ENCODE peak calls at places on chromosomes 12 and 14, in ten cellular contexts. One of them, this sample, is unnamed.

GRCh38 chr12:21169878-21170472 is 39.0 kb downstream of the SLCO1B1 start:
- DNase-seq in suprapubic skin: no peak
- DNase-seq in NCI-H1930: no peak
- DNase-seq in hepatic stellate cell: peak
- DNase-seq in pulmonary artery endothelial cell: peak
- DNase-seq in fibroblast of mammary gland: peak
- DNase-seq in T-cell: no peak
- DNase-seq in dermis microvascular lymphatic vessel endothelial cell: peak
- DNase-seq in iris pigment epithelial cell: peak
- DNase-seq in activated T-helper 1 cell treated with anti-CD3 and anti-CD28 coated beads, Interleukin-12 subunit alpha, Interleukin-12 subunit beta, Interleukin-2, Interleukin-4 antibody, amounts not matched to agents 30 ng/mL and 10 ng/mL and 1 ng/mL, durations not matched to agents 14 hours and 24 hours and 36 hours: no peak
- DNase-seq in this sample: no peak

GRCh38 chr12:95980437-95980836 is 15.7 kb downstream of the HAL start:
- DNase-seq in activated T-helper 1 cell treated with anti-CD3 and anti-CD28 coated beads, Interleukin-12 subunit alpha, Interleukin-12 subunit beta, Interleukin-2, Interleukin-4 antibody, amounts not matched to agents 30 ng/mL and 10 ng/mL and 1 ng/mL, durations not matched to agents 14 hours and 24 hours and 36 hours: no peak
- DNase-seq in dermis microvascular lymphatic vessel endothelial cell: no peak
- DNase-seq in hepatic stellate cell: no peak
- DNase-seq in iris pigment epithelial cell: no peak
- DNase-seq in T-cell: no peak
- DNase-seq in pulmonary artery endothelial cell: no peak
- DNase-seq in suprapubic skin: no peak
- DNase-seq in fibroblast of mammary gland: no peak
- DNase-seq in NCI-H1930: no peak
- DNase-seq in this sample: no peak

GRCh38 chr12:49637401-49637800 is 14.0 kb downstream of the PRPF40B start:
- DNase-seq in NCI-H1930: no peak
- DNase-seq in T-cell: no peak
- DNase-seq in dermis microvascular lymphatic vessel endothelial cell: no peak
- DNase-seq in activated T-helper 1 cell treated with anti-CD3 and anti-CD28 coated beads, Interleukin-12 subunit alpha, Interleukin-12 subunit beta, Interleukin-2, Interleukin-4 antibody, amounts not matched to agents 30 ng/mL and 10 ng/mL and 1 ng/mL, durations not matched to agents 14 hours and 24 hours and 36 hours: no peak
- DNase-seq in pulmonary artery endothelial cell: no peak
- DNase-seq in iris pigment epithelial cell: no peak
- DNase-seq in suprapubic skin: peak
- DNase-seq in fibroblast of mammary gland: no peak
- DNase-seq in hepatic stellate cell: no peak
- DNase-seq in this sample: no peak

GRCh38 chr12:94171595-94171930 is 23.2 kb downstream of the PLXNC1 start:
- DNase-seq in dermis microvascular lymphatic vessel endothelial cell: no peak
- DNase-seq in suprapubic skin: no peak
- DNase-seq in pulmonary artery endothelial cell: no peak
- DNase-seq in T-cell: no peak
- DNase-seq in iris pigment epithelial cell: peak
- DNase-seq in hepatic stellate cell: no peak
- DNase-seq in activated T-helper 1 cell treated with anti-CD3 and anti-CD28 coated beads, Interleukin-12 subunit alpha, Interleukin-12 subunit beta, Interleukin-2, Interleukin-4 antibody, amounts not matched to agents 30 ng/mL and 10 ng/mL and 1 ng/mL, durations not matched to agents 14 hours and 24 hours and 36 hours: no peak
- DNase-seq in fibroblast of mammary gland: peak
- DNase-seq in NCI-H1930: no peak
- DNase-seq in this sample: no peak

GRCh38 chr12:68538722-68539614 is 71.7 kb upstream of the RAP1B start:
- DNase-seq in fibroblast of mammary gland: peak
- DNase-seq in iris pigment epithelial cell: peak
- DNase-seq in hepatic stellate cell: peak
- DNase-seq in NCI-H1930: no peak
- DNase-seq in activated T-helper 1 cell treated with anti-CD3 and anti-CD28 coated beads, Interleukin-12 subunit alpha, Interleukin-12 subunit beta, Interleukin-2, Interleukin-4 antibody, amounts not matched to agents 30 ng/mL and 10 ng/mL and 1 ng/mL, durations not matched to agents 14 hours and 24 hours and 36 hours: peak
- DNase-seq in T-cell: peak
- DNase-seq in suprapubic skin: peak
- DNase-seq in dermis microvascular lymphatic vessel endothelial cell: peak
- DNase-seq in pulmonary artery endothelial cell: no peak
- DNase-seq in this sample: no peak

GRCh38 chr12:94266390-94266789 is 118.0 kb downstream of the PLXNC1 start:
- DNase-seq in iris pigment epithelial cell: no peak
- DNase-seq in NCI-H1930: no peak
- DNase-seq in fibroblast of mammary gland: no peak
- DNase-seq in activated T-helper 1 cell treated with anti-CD3 and anti-CD28 coated beads, Interleukin-12 subunit alpha, Interleukin-12 subunit beta, Interleukin-2, Interleukin-4 antibody, amounts not matched to agents 30 ng/mL and 10 ng/mL and 1 ng/mL, durations not matched to agents 14 hours and 24 hours and 36 hours: no peak
- DNase-seq in dermis microvascular lymphatic vessel endothelial cell: no peak
- DNase-seq in hepatic stellate cell: no peak
- DNase-seq in pulmonary artery endothelial cell: no peak
- DNase-seq in T-cell: no peak
- DNase-seq in suprapubic skin: no peak
- DNase-seq in this sample: peak

GRCh38 chr12:75260316-75260715 is 50.7 kb upstream of the KCNC2 start:
- DNase-seq in iris pigment epithelial cell: peak
- DNase-seq in hepatic stellate cell: no peak
- DNase-seq in dermis microvascular lymphatic vessel endothelial cell: no peak
- DNase-seq in suprapubic skin: no peak
- DNase-seq in T-cell: no peak
- DNase-seq in fibroblast of mammary gland: no peak
- DNase-seq in pulmonary artery endothelial cell: no peak
- DNase-seq in NCI-H1930: no peak
- DNase-seq in activated T-helper 1 cell treated with anti-CD3 and anti-CD28 coated beads, Interleukin-12 subunit alpha, Interleukin-12 subunit beta, Interleukin-2, Interleukin-4 antibody, amounts not matched to agents 30 ng/mL and 10 ng/mL and 1 ng/mL, durations not matched to agents 14 hours and 24 hours and 36 hours: no peak
- DNase-seq in this sample: no peak

GRCh38 chr12:6947615-6948014 is 3.5 kb upstream of the PTPN6 start:
- DNase-seq in activated T-helper 1 cell treated with anti-CD3 and anti-CD28 coated beads, Interleukin-12 subunit alpha, Interleukin-12 subunit beta, Interleukin-2, Interleukin-4 antibody, amounts not matched to agents 30 ng/mL and 10 ng/mL and 1 ng/mL, durations not matched to agents 14 hours and 24 hours and 36 hours: no peak
- DNase-seq in suprapubic skin: no peak
- DNase-seq in T-cell: no peak
- DNase-seq in fibroblast of mammary gland: no peak
- DNase-seq in NCI-H1930: no peak
- DNase-seq in pulmonary artery endothelial cell: no peak
- DNase-seq in iris pigment epithelial cell: no peak
- DNase-seq in hepatic stellate cell: no peak
- DNase-seq in dermis microvascular lymphatic vessel endothelial cell: no peak
- DNase-seq in this sample: no peak

GRCh38 chr14:42002139-42002538 is 395.5 kb downstream of the LRFN5 start:
- DNase-seq in dermis microvascular lymphatic vessel endothelial cell: no peak
- DNase-seq in hepatic stellate cell: no peak
- DNase-seq in pulmonary artery endothelial cell: no peak
- DNase-seq in suprapubic skin: no peak
- DNase-seq in T-cell: no peak
- DNase-seq in activated T-helper 1 cell treated with anti-CD3 and anti-CD28 coated beads, Interleukin-12 subunit alpha, Interleukin-12 subunit beta, Interleukin-2, Interleukin-4 antibody, amounts not matched to agents 30 ng/mL and 10 ng/mL and 1 ng/mL, durations not matched to agents 14 hours and 24 hours and 36 hours: no peak
- DNase-seq in NCI-H1930: no peak
- DNase-seq in fibroblast of mammary gland: peak
- DNase-seq in iris pigment epithelial cell: peak
- DNase-seq in this sample: no peak

This sample was measured in GM04503.